ENCODE peak calls at places on chromosomes 3 and 15, in nine cellular contexts. One of them, this sample, is unnamed.

GRCh38 chr15:71800835-71801745 is 9.3 kb upstream of the NR2E3 start:
- DNase-seq in HCT116: peak; percentile 56
- DNase-seq in GM23338: peak; percentile 82
- DNase-seq in PC-3: peak; percentile 88
- DNase-seq in SK-N-SH: peak; percentile 72
- DNase-seq in GM23248: peak; percentile 85
- DNase-seq in MM.1S: peak; percentile 53
- DNase-seq in hepatocyte: peak; percentile 83
- DNase-seq in neural progenitor cell: peak; percentile 75
- DNase-seq in this sample: peak; percentile 49

GRCh38 chr3:31533169-31533870 is 595 bp downstream of the STT3B start:
- DNase-seq in GM23248: peak; percentile 70
- DNase-seq in hepatocyte: peak; percentile 77
- DNase-seq in PC-3: peak; percentile 30
- DNase-seq in GM23338: peak; percentile 63
- DNase-seq in neural progenitor cell: peak; percentile 71
- DNase-seq in HCT116: no peak
- DNase-seq in SK-N-SH: peak; percentile 71
- DNase-seq in MM.1S: peak; percentile 52
- DNase-seq in this sample: peak; percentile 67

GRCh38 chr3:80649170-80649569 is 881.4 kb upstream of the ROBO1 start:
- DNase-seq in hepatocyte: no peak
- DNase-seq in PC-3: no peak
- DNase-seq in HCT116: no peak
- DNase-seq in neural progenitor cell: no peak
- DNase-seq in MM.1S: no peak
- DNase-seq in GM23338: no peak
- DNase-seq in SK-N-SH: no peak
- DNase-seq in GM23248: no peak
- DNase-seq in this sample: no peak

GRCh38 chr15:74664028-74664616 is 31.7 kb downstream of the EDC3 start:
- DNase-seq in SK-N-SH: no peak
- DNase-seq in neural progenitor cell: no peak
- DNase-seq in GM23248: peak; percentile 67
- DNase-seq in PC-3: peak; percentile 60
- DNase-seq in MM.1S: no peak
- DNase-seq in HCT116: no peak
- DNase-seq in hepatocyte: peak; percentile 63
- DNase-seq in GM23338: no peak
- DNase-seq in this sample: no peak

GRCh38 chr3:197003461-197004385 is 25.9 kb downstream of the MELTF start:
- DNase-seq in MM.1S: peak; percentile 73
- DNase-seq in hepatocyte: peak; percentile 42
- DNase-seq in GM23248: no peak
- DNase-seq in HCT116: no peak
- DNase-seq in GM23338: peak; percentile 55
- DNase-seq in PC-3: peak; percentile 39
- DNase-seq in neural progenitor cell: peak; percentile 28
- DNase-seq in SK-N-SH: no peak
- DNase-seq in this sample: peak; percentile 41

GRCh38 chr3:126508539-126508938 is 9.0 kb downstream of the UROC1 start:
- DNase-seq in GM23338: no peak
- DNase-seq in MM.1S: no peak
- DNase-seq in GM23248: peak; percentile 44
- DNase-seq in PC-3: peak; percentile 37
- DNase-seq in hepatocyte: no peak
- DNase-seq in neural progenitor cell: no peak
- DNase-seq in SK-N-SH: no peak
- DNase-seq in HCT116: peak; percentile 8
- DNase-seq in this sample: no peak

GRCh38 chr3:133742351-133743091 is 3.7 kb upstream of the TF start:
- DNase-seq in HCT116: peak; percentile 3
- DNase-seq in hepatocyte: no peak
- DNase-seq in neural progenitor cell: no peak
- DNase-seq in SK-N-SH: no peak
- DNase-seq in GM23338: no peak
- DNase-seq in GM23248: peak; percentile 18
- DNase-seq in MM.1S: peak; percentile 25
- DNase-seq in PC-3: peak; percentile 77
- DNase-seq in this sample: no peak

GRCh38 chr3:52339612-52340011 is 23.5 kb downstream of the DNAH1 start:
- DNase-seq in PC-3: peak; percentile 80
- DNase-seq in MM.1S: peak; percentile 74
- DNase-seq in hepatocyte: peak; percentile 78
- DNase-seq in SK-N-SH: peak; percentile 68
- DNase-seq in neural progenitor cell: peak; percentile 80
- DNase-seq in GM23338: peak; percentile 78
- DNase-seq in HCT116: peak; percentile 86
- DNase-seq in GM23248: peak; percentile 73
- DNase-seq in this sample: peak; percentile 84

GRCh38 chr3:43759297-43759782 is 68.6 kb downstream of the ABHD5 start:
- DNase-seq in GM23338: peak; percentile 39
- DNase-seq in GM23248: peak; percentile 93
- DNase-seq in HCT116: no peak
- DNase-seq in SK-N-SH: no peak
- DNase-seq in MM.1S: no peak
- DNase-seq in hepatocyte: no peak
- DNase-seq in PC-3: peak; percentile 83
- DNase-seq in neural progenitor cell: no peak
- DNase-seq in this sample: peak; percentile 28

GRCh38 chr3:109023656-109024254 is 70.1 kb upstream of the GUCA1C start:
- DNase-seq in MM.1S: peak; percentile 71
- DNase-seq in GM23338: peak; percentile 68
- DNase-seq in neural progenitor cell: peak; percentile 55
- DNase-seq in PC-3: peak; percentile 58
- DNase-seq in HCT116: peak; percentile 27
- DNase-seq in GM23248: peak; percentile 58
- DNase-seq in SK-N-SH: peak; percentile 27
- DNase-seq in hepatocyte: peak; percentile 61
- DNase-seq in this sample: peak; percentile 47

GRCh38 chr3:146823622-146824021 is 218.5 kb upstream of the PLSCR5 start:
- DNase-seq in hepatocyte: no peak
- DNase-seq in GM23248: no peak
- DNase-seq in HCT116: no peak
- DNase-seq in PC-3: no peak
- DNase-seq in GM23338: no peak
- DNase-seq in MM.1S: no peak
- DNase-seq in neural progenitor cell: no peak
- DNase-seq in SK-N-SH: no peak
- DNase-seq in this sample: no peak
- TF ChIP-seq EZH2phosphoT487 in hepatocyte: no peak
- TF ChIP-seq EZH2phosphoT487 in GM23248: no peak
- TF ChIP-seq EZH2phosphoT487 in HCT116: no peak
- TF ChIP-seq EZH2phosphoT487 in PC-3: no peak
- TF ChIP-seq EZH2phosphoT487 in GM23338: no peak
- TF ChIP-seq EZH2phosphoT487 in MM.1S: no peak
- TF ChIP-seq EZH2phosphoT487 in neural progenitor cell: no peak
- TF ChIP-seq EZH2phosphoT487 in SK-N-SH: no peak
- TF ChIP-seq EZH2phosphoT487 in this sample: no peak

GRCh38 chr3:179268400-179269051 is 17.6 kb upstream of the KCNMB3 start:
- DNase-seq in GM23338: no peak
- DNase-seq in SK-N-SH: no peak
- DNase-seq in PC-3: no peak
- DNase-seq in GM23248: no peak
- DNase-seq in hepatocyte: no peak
- DNase-seq in MM.1S: no peak
- DNase-seq in neural progenitor cell: no peak
- DNase-seq in HCT116: no peak
- DNase-seq in this sample: no peak
- TF ChIP-seq EZH2phosphoT487 in GM23338: no peak
- TF ChIP-seq EZH2phosphoT487 in SK-N-SH: no peak
- TF ChIP-seq EZH2phosphoT487 in PC-3: no peak
- TF ChIP-seq EZH2phosphoT487 in GM23248: no peak
- TF ChIP-seq EZH2phosphoT487 in hepatocyte: no peak
- TF ChIP-seq EZH2phosphoT487 in MM.1S: no peak
- TF ChIP-seq EZH2phosphoT487 in neural progenitor cell: no peak
- TF ChIP-seq EZH2phosphoT487 in HCT116: no peak
- TF ChIP-seq EZH2phosphoT487 in this sample: no peak

DNA sequence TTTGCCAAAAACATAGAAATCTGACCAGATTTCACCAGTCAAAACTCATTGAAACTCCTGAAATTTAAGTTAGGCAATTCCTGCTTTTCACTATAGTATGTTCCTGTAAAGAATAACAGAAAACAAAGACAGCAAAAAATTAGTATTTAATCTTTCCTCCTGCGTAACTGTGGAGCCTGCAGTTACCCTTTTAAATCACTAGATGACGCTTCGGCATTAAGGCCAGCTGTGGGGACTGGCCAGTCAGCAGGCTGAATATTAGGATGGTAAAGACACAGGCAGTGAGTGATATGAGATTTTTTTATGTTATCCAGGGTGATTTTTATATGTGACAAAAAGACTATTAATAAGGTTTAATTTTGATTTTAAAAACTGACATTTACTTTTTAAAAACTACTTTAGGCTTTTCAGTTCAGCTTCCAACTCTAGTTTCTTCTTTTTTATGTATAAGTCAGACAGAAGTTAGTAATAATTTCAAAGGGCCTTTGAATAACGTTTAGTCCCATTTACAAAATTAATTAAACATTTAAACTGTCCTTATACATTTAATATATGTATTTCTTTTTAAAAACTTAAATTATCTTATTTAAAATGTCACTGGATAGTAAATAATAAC is 165.1 kb downstream of the PPM1L start:
- DNase-seq in HCT116: peak; percentile 21
- DNase-seq in SK-N-SH: peak; percentile 58
- DNase-seq in PC-3: peak; percentile 75
- DNase-seq in neural progenitor cell: peak; percentile 61
- DNase-seq in hepatocyte: peak; percentile 60
- DNase-seq in GM23248: peak; percentile 82
- DNase-seq in GM23338: peak; percentile 69
- DNase-seq in MM.1S: no peak
- DNase-seq in this sample: peak; percentile 50
- TF ChIP-seq EZH2phosphoT487 in HCT116: no peak
- TF ChIP-seq EZH2phosphoT487 in SK-N-SH: no peak
- TF ChIP-seq EZH2phosphoT487 in PC-3: no peak
- TF ChIP-seq EZH2phosphoT487 in neural progenitor cell: no peak
- TF ChIP-seq EZH2phosphoT487 in hepatocyte: no peak
- TF ChIP-seq EZH2phosphoT487 in GM23248: no peak
- TF ChIP-seq EZH2phosphoT487 in GM23338: no peak
- TF ChIP-seq EZH2phosphoT487 in MM.1S: no peak
- TF ChIP-seq EZH2phosphoT487 in this sample: no peak

GRCh38 chr15:81948142-81948709 is 97.6 kb downstream of the MEX3B start:
- DNase-seq in SK-N-SH: no peak
- DNase-seq in neural progenitor cell: no peak
- DNase-seq in MM.1S: no peak
- DNase-seq in HCT116: no peak
- DNase-seq in hepatocyte: no peak
- DNase-seq in PC-3: no peak
- DNase-seq in GM23248: no peak
- DNase-seq in GM23338: no peak
- DNase-seq in this sample: no peak
- TF ChIP-seq EZH2phosphoT487 in SK-N-SH: no peak
- TF ChIP-seq EZH2phosphoT487 in neural progenitor cell: no peak
- TF ChIP-seq EZH2phosphoT487 in MM.1S: no peak
- TF ChIP-seq EZH2phosphoT487 in HCT116: no peak
- TF ChIP-seq EZH2phosphoT487 in hepatocyte: no peak
- TF ChIP-seq EZH2phosphoT487 in PC-3: no peak
- TF ChIP-seq EZH2phosphoT487 in GM23248: no peak
- TF ChIP-seq EZH2phosphoT487 in GM23338: no peak
- TF ChIP-seq EZH2phosphoT487 in this sample: no peak

DNA sequence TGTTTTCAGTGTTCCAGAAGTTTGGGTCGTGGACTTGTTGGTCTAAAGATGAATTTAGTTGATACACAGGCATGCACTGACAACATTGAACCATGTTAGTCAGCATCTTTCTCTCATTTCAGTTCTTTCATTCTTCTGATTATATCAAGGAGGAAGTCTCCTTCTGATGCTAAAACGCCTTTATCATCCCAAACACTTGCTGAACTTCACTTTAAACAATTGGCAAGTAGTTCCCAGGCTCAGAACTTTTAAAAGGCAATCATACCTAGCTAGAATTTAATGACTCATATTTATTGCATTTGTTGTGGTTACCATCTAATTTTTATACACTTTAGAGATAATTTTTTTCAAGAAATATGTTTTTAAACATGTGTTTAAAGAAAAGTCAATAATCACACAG is 15.9 kb downstream of the LMCD1 start:
- DNase-seq in GM23338: no peak
- DNase-seq in GM23248: no peak
- DNase-seq in PC-3: peak; percentile 33
- DNase-seq in neural progenitor cell: no peak
- DNase-seq in hepatocyte: no peak
- DNase-seq in HCT116: no peak
- DNase-seq in SK-N-SH: no peak
- DNase-seq in MM.1S: no peak
- DNase-seq in this sample: no peak
- TF ChIP-seq EZH2phosphoT487 in GM23338: no peak
- TF ChIP-seq EZH2phosphoT487 in GM23248: no peak
- TF ChIP-seq EZH2phosphoT487 in PC-3: no peak
- TF ChIP-seq EZH2phosphoT487 in neural progenitor cell: no peak
- TF ChIP-seq EZH2phosphoT487 in hepatocyte: no peak
- TF ChIP-seq EZH2phosphoT487 in HCT116: no peak
- TF ChIP-seq EZH2phosphoT487 in SK-N-SH: no peak
- TF ChIP-seq EZH2phosphoT487 in MM.1S: no peak
- TF ChIP-seq EZH2phosphoT487 in this sample: no peak

DNA sequence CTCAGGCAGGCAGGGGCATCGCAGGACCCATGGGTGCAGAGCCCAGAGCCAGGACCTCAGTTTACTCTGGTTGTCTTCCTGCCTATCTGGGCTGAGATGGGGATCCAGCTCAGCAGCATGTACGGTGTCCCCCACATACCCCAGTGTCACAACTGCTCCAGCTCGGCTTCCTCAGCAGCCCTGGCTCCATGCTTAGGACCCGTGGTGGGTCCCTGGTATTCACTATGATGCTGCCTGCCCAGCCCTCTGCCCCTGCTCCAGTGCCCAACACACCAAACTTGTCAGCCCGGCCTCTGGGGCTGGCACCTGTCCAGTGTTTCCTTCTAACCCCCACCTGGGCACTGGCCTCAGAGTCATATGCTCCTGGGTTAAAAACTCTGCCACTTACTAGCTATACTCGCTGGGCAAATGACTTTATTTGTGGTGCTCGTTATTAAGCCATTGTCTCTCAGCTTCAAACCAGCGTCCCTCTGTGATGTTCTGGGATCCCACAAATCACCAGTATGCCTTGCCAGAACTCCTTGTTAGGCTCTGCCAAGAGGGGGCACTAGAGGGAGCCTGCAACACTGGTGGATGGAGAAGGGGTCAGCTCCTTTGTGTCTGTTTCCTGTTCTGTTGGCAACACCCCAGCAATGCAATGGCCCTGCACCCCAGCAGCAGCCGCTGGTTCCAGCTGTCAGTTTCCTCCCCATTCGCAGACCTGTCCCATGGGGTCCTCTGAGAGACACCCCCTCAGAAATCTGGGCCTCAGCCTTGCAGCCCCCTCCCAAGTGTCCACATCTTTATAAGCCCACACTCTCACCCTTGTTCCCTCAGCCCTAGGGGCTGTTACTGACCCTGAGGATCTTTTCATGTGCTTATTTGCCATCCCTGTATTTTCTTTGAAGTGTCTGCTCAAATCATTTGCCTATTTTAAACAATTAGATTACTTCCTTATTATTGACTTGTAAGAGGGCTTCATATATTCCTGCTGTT is 24.1 kb upstream of the MRPS22 start:
- DNase-seq in SK-N-SH: peak; percentile 51
- DNase-seq in GM23248: no peak
- DNase-seq in hepatocyte: no peak
- DNase-seq in HCT116: no peak
- DNase-seq in PC-3: no peak
- DNase-seq in GM23338: peak; percentile 93
- DNase-seq in MM.1S: no peak
- DNase-seq in neural progenitor cell: peak; percentile 63
- DNase-seq in this sample: peak; percentile 7
- TF ChIP-seq EZH2phosphoT487 in SK-N-SH: no peak
- TF ChIP-seq EZH2phosphoT487 in GM23248: no peak
- TF ChIP-seq EZH2phosphoT487 in hepatocyte: no peak
- TF ChIP-seq EZH2phosphoT487 in HCT116: no peak
- TF ChIP-seq EZH2phosphoT487 in PC-3: no peak
- TF ChIP-seq EZH2phosphoT487 in GM23338: no peak
- TF ChIP-seq EZH2phosphoT487 in MM.1S: no peak
- TF ChIP-seq EZH2phosphoT487 in neural progenitor cell: no peak
- TF ChIP-seq EZH2phosphoT487 in this sample: no peak